ENCODE peak calls at places on chromosomes 4 and X, in eight cellular contexts. T, N, H, F, U, R, Y and W are unnamed samples.

GRCh38 chr4:61555789-61556188 is 355.7 kb downstream of the ADGRL3 start:
- DNase-seq in T (no peak), R (peak; percentile 22), Y (peak; percentile 48), H (peak; percentile 80), U (no peak), N (no peak), F (peak; percentile 88), W (peak; percentile 63)

GRCh38 chrX:40933132-40934078 is 151.8 kb upstream of the USP9X start:
- DNase-seq in U (peak; percentile 47), H (peak; percentile 65), Y (peak; percentile 36), R (no peak), F (peak; percentile 61), N (no peak), T (peak; percentile 14), W (peak; percentile 61)

GRCh38 chr4:36328130-36328529 is 46.7 kb downstream of the DTHD1 start:
- DNase-seq in Y (no peak), R (no peak), T (no peak), N (no peak), H (no peak), U (no peak), F (no peak), W (no peak)

GRCh38 chrX:46913710-46914109 is 1.5 kb downstream of the JADE3 start:
- DNase-seq in T (no peak), N (no peak), R (peak; percentile 10), Y (peak; percentile 11), H (peak; percentile 48), U (peak; percentile 21), F (peak; percentile 50), W (peak; percentile 9)

GRCh38 chrX:3518870-3519269 is 172.4 kb upstream of the MXRA5 start:
- DNase-seq in H (peak; percentile 53), T (no peak), Y (peak; percentile 50), U (no peak), R (peak; percentile 18), F (peak; percentile 79), N (no peak), W (peak; percentile 89)

GRCh38 chrX:97539970-97540519 is 656.3 kb downstream of the RPA4 start:
- DNase-seq in N (no peak), T (no peak), U (no peak), R (no peak), H (no peak), F (peak; percentile 20), Y (no peak), W (no peak)

GRCh38 chrX:47751670-47752069 is 85.0 kb upstream of the ZNF81 start:
- DNase-seq in Y (peak; percentile 25), H (no peak), N (no peak), F (peak; percentile 40), T (peak; percentile 38), U (peak; percentile 27), R (peak; percentile 60), W (no peak)

GRCh38 chrX:74421181-74422028 is at the start of gene SLC16A2:
- DNase-seq in H (no peak), N (no peak), U (peak; percentile 17), Y (peak; percentile 80), F (peak; percentile 83), R (peak; percentile 57), T (no peak), W (peak; percentile 83)

GRCh38 chr4:40626183-40626990 is 3.3 kb downstream of the RBM47 start:
- DNase-seq in U (peak; percentile 42), F (peak; percentile 26), H (peak; percentile 83), N (no peak), Y (no peak), T (no peak), R (no peak), W (no peak)

GRCh38 chr4:4847011-4847410 is 12.5 kb upstream of the MSX1 start:
- DNase-seq in U (no peak), N (no peak), Y (no peak), F (no peak), R (no peak), T (no peak), H (no peak), W (no peak)

GRCh38 chr4:3387943-3388348 is 53.8 kb upstream of the HGFAC start:
- DNase-seq in U (peak; percentile 52), N (peak; percentile 11), F (peak; percentile 21), Y (no peak), R (peak; percentile 74), H (no peak), T (no peak), W (peak; percentile 19)

GRCh38 chrX:18607966-18608365 is 63.9 kb downstream of the RS1 start:
- DNase-seq in R (no peak), Y (no peak), U (no peak), N (no peak), F (peak; percentile 3), T (no peak), H (no peak), W (no peak)

GRCh38 chr4:182208651-182209050 is 34.6 kb upstream of the TENM3 start:
- DNase-seq in N (no peak), T (no peak), H (no peak), R (no peak), U (no peak), Y (no peak), F (no peak), W (no peak)

GRCh38 chrX:20414781-20415445 is 148.2 kb upstream of the RPS6KA3 start:
- DNase-seq in T (no peak), N (no peak), R (no peak), U (no peak), F (no peak), Y (no peak), H (no peak), W (no peak)

GRCh38 chr4:10017037-10017893 is 4.0 kb downstream of the SLC2A9 start:
- DNase-seq in R (no peak), Y (no peak), H (no peak), T (no peak), N (no peak), U (no peak), F (no peak), W (no peak)

GRCh38 chr4:175560628-175561027 is 251.4 kb downstream of the GPM6A start:
- DNase-seq in N (no peak), F (peak; percentile 35), H (no peak), T (no peak), R (no peak), U (peak; percentile 5), Y (peak; percentile 41), W (peak; percentile 65)

GRCh38 chr4:156751486-156751885 is 220.1 kb downstream of the PDGFC start:
- DNase-seq in U (no peak), R (no peak), T (no peak), Y (no peak), F (peak; percentile 49), H (no peak), N (no peak), W (peak; percentile 50)

GRCh38 chr4:6674500-6675149 is 19.1 kb upstream of the S100P start:
- DNase-seq in Y (peak; percentile 66), T (peak; percentile 37), N (no peak), U (peak; percentile 84), F (peak; percentile 41), H (peak; percentile 73), R (peak; percentile 64), W (peak; percentile 29)
- TF ChIP-seq CTCF in Y (peak; percentile 27), T (peak; percentile 62), N (peak; percentile 38), U (peak; percentile 63), F (peak; percentile 34), H (peak; percentile 55), R (peak; percentile 44), W (peak; percentile 39)

GRCh38 chrX:48957827-48958634 is 624 bp upstream of the OTUD5 start:
- DNase-seq in N (peak; percentile 87), R (peak; percentile 95), F (peak; percentile 99), U (peak; percentile 98), Y (peak; percentile 99), H (peak; percentile 83), T (peak; percentile 91), W (peak; percentile 98)

GRCh38 chrX:48957477-48957826 is at the start of gene OTUD5:
- DNase-seq in F (no peak), H (no peak), N (no peak), U (peak; percentile 78), Y (no peak), T (peak; percentile 66), R (no peak), W (no peak)

GRCh38 chrX:48961585-48962091 is 4.2 kb upstream of the OTUD5 start:
- DNase-seq in F (peak; percentile 80), T (peak; percentile 73), N (no peak), R (peak; percentile 25), Y (no peak), H (no peak), U (no peak), W (no peak)

GRCh38 chrX:48958635-48959094 is 1.3 kb upstream of the OTUD5 start:
- DNase-seq in F (peak; percentile 56), T (no peak), U (no peak), H (peak; percentile 42), R (peak; percentile 47), N (no peak), Y (peak; percentile 35), W (peak; percentile 59)

DNA sequence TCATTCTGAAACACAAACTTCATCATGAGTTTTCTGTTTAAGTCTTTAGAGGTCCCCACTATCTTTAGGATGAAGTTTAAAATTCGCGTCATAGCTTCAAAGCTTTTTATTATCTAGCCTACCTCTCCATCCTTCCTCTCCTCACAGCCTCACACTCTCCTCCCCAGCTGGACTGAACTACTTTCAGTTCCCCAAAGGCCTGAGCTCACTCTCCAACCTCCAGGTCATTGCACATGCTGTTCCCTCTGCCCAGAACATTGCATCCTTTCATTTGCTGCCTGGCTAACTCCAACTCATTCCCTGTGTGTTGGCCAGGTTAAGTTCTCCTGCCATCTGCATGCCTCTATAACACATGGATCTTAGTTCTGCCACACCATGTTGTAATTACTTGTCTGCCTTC is 2.9 kb upstream of the OTUD5 start:
- DNase-seq in Y (no peak), N (no peak), T (no peak), F (no peak), H (no peak), U (no peak), R (peak; percentile 30), W (no peak)
- H3K4me3 ChIP-seq in Y (no peak overlapping the region), N (no peak overlapping the region), T (no peak overlapping the region), F (no peak overlapping the region), H (no peak overlapping the region), U (no peak overlapping the region), R (no peak overlapping the region), W (no peak overlapping the region)

GRCh38 chrX:86806786-86807185 is 658.5 kb downstream of the DACH2 start:
- DNase-seq in F (no peak), R (no peak), U (peak; percentile 1), H (no peak), T (peak; percentile 2), N (no peak), Y (peak; percentile 23), W (no peak)
- TF ChIP-seq CTCF in F (peak; percentile 6), R (peak; percentile 7), U (peak; percentile 21), H (peak; percentile 46), T (no peak), N (peak; percentile 7), Y (no peak), W (peak; percentile 13)

DNA sequence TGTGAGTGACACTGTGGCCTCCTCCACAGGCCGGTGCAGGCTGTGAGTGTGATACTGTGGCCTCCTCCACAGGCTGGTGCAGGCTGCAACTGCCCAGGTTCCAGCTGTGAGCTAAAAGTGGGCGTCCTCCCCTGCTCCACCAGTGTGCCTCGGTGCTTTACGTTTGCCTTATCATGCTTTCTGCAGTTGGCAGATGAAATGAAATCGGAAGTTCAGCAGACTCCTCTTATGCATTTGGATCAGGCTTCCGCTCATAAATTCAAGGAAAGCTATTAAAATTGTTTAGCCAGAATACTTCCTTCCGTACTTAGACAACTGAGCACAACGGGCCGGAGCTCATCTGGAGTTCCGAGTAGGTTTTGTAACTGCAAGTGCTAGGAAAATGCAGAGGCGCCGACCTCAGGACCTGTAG is 12.0 kb downstream of the CYP4V2 start:
- DNase-seq in N (no peak), U (no peak), H (no peak), T (peak; percentile 48), F (peak; percentile 44), Y (no peak), R (no peak), W (no peak)
- H3K4me3 ChIP-seq in N (peak overlapping the region; percentile 41), U (no peak overlapping the region), H (no peak overlapping the region), T (no peak overlapping the region), F (peak overlapping the region; percentile 54), Y (no peak overlapping the region), R (no peak overlapping the region), W (no peak overlapping the region)